ENCODE peak calls at places on chromosome 16, in five cellular contexts. X is uterus; E is A549; D is effector memory CD4-positive, alpha-beta T cell; B is PC-9. Y is an unnamed sample.

GRCh38 chr16:85746431-85747227 is 4.3 kb downstream of the C16orf74 start:
- DNase-seq in E (peak), X (no peak), D (no peak), B (peak), Y (no peak)

GRCh38 chr16:819336-819735 is 18.8 kb upstream of the GNG13 start:
- DNase-seq in E (no peak), B (no peak), X (no peak), D (peak), Y (no peak)

GRCh38 chr16:87149051-87149450 is 168.1 kb downstream of the C16orf95 start:
- DNase-seq in D (no peak), B (no peak), X (no peak), E (no peak), Y (no peak)

GRCh38 chr16:80804061-80804450 is 342 bp downstream of the CDYL2 start:
- DNase-seq in D (peak), E (peak), B (no peak), X (no peak), Y (peak)

GRCh38 chr16:27317738-27318398 is 4.1 kb downstream of the IL4R start:
- DNase-seq in E (no peak), B (no peak), X (no peak), D (no peak), Y (no peak)

GRCh38 chr16:4057439-4057877 is 58.8 kb downstream of the ADCY9 start:
- DNase-seq in B (no peak), X (no peak), D (no peak), E (no peak), Y (no peak)

GRCh38 chr16:8257561-8257960 is 332.8 kb downstream of the TMEM114 start:
- DNase-seq in E (no peak), X (no peak), D (no peak), B (no peak), Y (no peak)

GRCh38 chr16:1741553-1742165 is 29.7 kb downstream of the NME3 start:
- DNase-seq in E (no peak), B (no peak), X (no peak), D (no peak), Y (no peak)

GRCh38 chr16:72291531-72291981 is 119.6 kb upstream of the PMFBP1 start:
- DNase-seq in X (no peak), D (no peak), B (peak), E (peak), Y (no peak)

GRCh38 chr16:55759983-55760664 is 72.8 kb downstream of the CES1 start:
- DNase-seq in E (no peak), X (no peak), D (no peak), B (no peak), Y (no peak)

GRCh38 chr16:55116165-55116894 is 185.7 kb downstream of the IRX5 start:
- DNase-seq in E (no peak), X (no peak), B (no peak), D (no peak), Y (no peak)

GRCh38 chr16:78744796-78745464 is 645.5 kb downstream of the WWOX start:
- DNase-seq in D (no peak), E (no peak), X (peak), B (no peak), Y (peak)

GRCh38 chr16:75080205-75081029 is 36.2 kb downstream of the LDHD start:
- DNase-seq in B (no peak), X (no peak), E (no peak), D (no peak), Y (no peak)

GRCh38 chr16:85888405-85889331 is 10.3 kb upstream of the IRF8 start:
- DNase-seq in E (peak), D (no peak), X (no peak), B (no peak), Y (no peak)

GRCh38 chr16:83533193-83533592 is 274.6 kb upstream of the HSBP1 start:
- DNase-seq in D (no peak), X (no peak), B (no peak), E (peak), Y (peak)

DNA sequence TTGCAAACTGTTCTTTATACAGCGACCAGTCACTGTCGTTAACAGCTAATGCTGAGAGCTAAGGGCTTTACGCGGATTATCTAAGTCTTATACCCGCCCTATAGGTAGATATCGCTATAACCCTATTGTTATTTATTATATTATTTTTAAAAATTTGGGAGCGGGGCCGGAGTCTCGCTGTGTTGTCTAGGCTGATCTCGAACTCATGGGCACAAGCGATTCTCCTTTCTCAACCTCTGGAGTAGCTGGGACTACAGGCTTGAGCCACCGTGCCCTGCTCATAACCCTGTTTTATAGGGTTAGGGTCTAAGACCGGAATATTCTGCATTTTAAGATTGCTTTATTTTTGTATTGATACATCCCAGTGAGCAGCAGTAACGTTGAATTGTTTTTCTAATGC is 24.7 kb downstream of the DEF8 start:
- DNase-seq in D (no peak), B (no peak), E (no peak), X (no peak), Y (no peak)
- H3K27ac ChIP-seq in D (peak), B (peak), E (peak), X (peak), Y (peak)

DNA sequence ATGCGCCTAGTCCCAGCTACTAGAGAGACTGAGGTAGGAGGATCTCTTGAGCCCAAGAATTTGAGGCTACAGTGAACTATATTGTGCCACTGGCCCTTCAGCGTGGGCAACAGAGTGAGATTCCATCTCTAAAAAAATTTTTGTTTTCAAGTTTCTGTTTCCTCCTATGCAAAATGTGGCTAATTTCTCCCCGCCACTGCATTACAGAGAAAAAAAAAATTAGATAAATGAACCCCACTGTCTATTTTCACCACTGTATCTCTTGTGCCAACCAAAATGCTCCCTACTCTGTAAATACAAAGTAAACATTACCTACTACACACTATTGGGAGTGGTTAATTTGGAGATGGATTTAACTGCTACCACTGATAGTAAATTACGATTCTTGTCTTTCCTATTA is 2.0 kb downstream of the MARF1 start:
- DNase-seq in D (no peak), B (no peak), X (no peak), E (no peak), Y (no peak)
- H3K27ac ChIP-seq in D (peak), B (peak), X (no peak), E (peak), Y (no peak)

GRCh38 chr16:23924138-23924537 is 88.4 kb downstream of the PRKCB start:
- DNase-seq in X (no peak), B (no peak), E (no peak), D (no peak), Y (no peak)

GRCh38 chr16:23934610-23935009 is 98.8 kb downstream of the PRKCB start:
- DNase-seq in B (no peak), D (no peak), X (no peak), E (no peak), Y (no peak)

GRCh38 chr16:23929237-23929636 is 93.5 kb downstream of the PRKCB start:
- DNase-seq in X (no peak), B (no peak), D (no peak), E (no peak), Y (no peak)
- H3K27ac ChIP-seq in X (no peak), B (no peak), D (no peak), E (no peak), Y (no peak)

GRCh38 chr16:89094252-89094901 is 725 bp downstream of the ACSF3 start:
- DNase-seq in X (no peak), B (peak), E (no peak), D (no peak), Y (no peak)
- H3K27ac ChIP-seq in X (peak), B (no peak), E (peak), D (peak), Y (peak)

GRCh38 chr16:84737192-84737591 is 37.4 kb downstream of the USP10 start:
- DNase-seq in B (no peak), D (no peak), E (no peak), X (no peak), Y (no peak)
- H3K27ac ChIP-seq in B (peak), D (no peak), E (peak), X (peak), Y (peak)

GRCh38 chr16:9437115-9437514 is 345.7 kb downstream of the HAPSTR1 start:
- DNase-seq in D (no peak), E (peak), X (no peak), B (no peak), Y (no peak)
- H3K27ac ChIP-seq in D (no peak), E (no peak), X (no peak), B (no peak), Y (no peak)

GRCh38 chr16:57036315-57036714 is 47.0 kb downstream of the NLRC5 start:
- DNase-seq in E (no peak), B (no peak), X (no peak), D (no peak), Y (no peak)
- H3K27ac ChIP-seq in E (no peak), B (no peak), X (no peak), D (peak), Y (no peak)

DNA sequence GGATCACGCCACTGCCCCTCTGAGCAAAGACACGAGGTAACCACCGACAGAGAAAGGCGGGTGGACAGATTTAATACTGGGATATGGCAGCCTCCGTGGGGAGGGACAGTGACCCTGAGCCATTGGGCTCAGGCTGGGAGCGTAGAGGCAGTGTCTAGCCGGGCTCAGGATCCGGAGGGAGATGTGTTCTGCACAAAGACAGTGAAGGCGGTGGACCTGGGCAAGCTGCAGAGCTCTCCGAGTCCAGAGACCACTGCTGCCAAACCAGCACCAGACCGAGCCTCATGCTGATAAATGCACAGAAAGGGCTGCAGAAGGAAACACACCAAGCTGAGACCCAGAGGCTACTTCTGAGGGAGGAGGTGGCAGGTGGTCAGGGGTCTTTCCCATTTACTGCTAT is 26.5 kb upstream of the MTSS2 start:
- DNase-seq in X (no peak), B (no peak), E (no peak), D (no peak), Y (no peak)
- H3K27ac ChIP-seq in X (peak), B (no peak), E (peak), D (no peak), Y (no peak)

GRCh38 chr16:25433388-25433787 is 175.7 kb upstream of the ZKSCAN2 start:
- DNase-seq in X (no peak), E (no peak), B (no peak), D (no peak), Y (no peak)
- H3K27ac ChIP-seq in X (no peak), E (no peak), B (no peak), D (no peak), Y (no peak)